ENCODE peak calls at places on chromosomes 7 and 10, in seven cellular contexts. C is A549, T is ovary, F is HepG2, O is sigmoid colon, B is tibial nerve, K is stomach. Y is an unnamed sample.

GRCh38 chr7:101990811-101991418 is 173.5 kb downstream of the CUX1 start:
- DNase-seq in C (no peak), T (no peak), F (no peak), O (no peak), B (no peak), K (no peak), Y (no peak)

GRCh38 chr7:19024261-19024660 is 93.2 kb downstream of the TWIST1 start:
- DNase-seq in C (no peak), T (no peak), F (no peak), O (no peak), B (no peak), K (no peak), Y (no peak)

GRCh38 chr7:35799846-35800717 is 775 bp upstream of the SEPTIN7 start:
- DNase-seq in C (peak), T (peak), F (peak), O (peak), B (peak), K (peak), Y (peak)

GRCh38 chr7:44534501-44534900 is 6.6 kb downstream of the NPC1L1 start:
- DNase-seq in C (peak), T (no peak), F (peak), O (no peak), B (no peak), K (no peak), Y (no peak)

GRCh38 chr7:35839860-35840854 is 39.3 kb downstream of the SEPTIN7 start:
- DNase-seq in C (peak), T (no peak), F (no peak), O (no peak), B (no peak), K (no peak), Y (no peak)

GRCh38 chr7:110534241-110534931 is 556.5 kb upstream of the LRRN3 start:
- DNase-seq in C (peak), T (peak), F (peak), O (no peak), B (no peak), K (no peak), Y (no peak)

GRCh38 chr7:114212753-114213439 is 201.7 kb upstream of the FOXP2 start:
- DNase-seq in C (no peak), T (no peak), F (no peak), O (no peak), B (no peak), K (no peak), Y (no peak)

GRCh38 chr7:151310578-151310977 is 31.0 kb upstream of the NUB1 start:
- DNase-seq in C (peak), T (no peak), F (peak), O (no peak), B (no peak), K (no peak), Y (no peak)

GRCh38 chr10:118249714-118250113 is 92.4 kb downstream of the FAM204A start:
- DNase-seq in C (no peak), T (no peak), F (no peak), O (no peak), B (no peak), K (no peak), Y (no peak)

GRCh38 chr7:42993038-42993437 is 60.9 kb downstream of the MRPL32 start:
- DNase-seq in C (no peak), T (no peak), F (peak), O (no peak), B (no peak), K (no peak), Y (no peak)

GRCh38 chr10:100739516-100740368 is 5.6 kb upstream of the PAX2 start:
- DNase-seq in C (peak), T (no peak), F (peak), O (peak), B (no peak), K (no peak), Y (no peak)

GRCh38 chr7:80047856-80048459 is 86.7 kb upstream of the GNAI1 start:
- DNase-seq in C (no peak), T (no peak), F (no peak), O (no peak), B (no peak), K (no peak), Y (no peak)

GRCh38 chr10:970311-971149 is 17.7 kb upstream of the GTPBP4 start:
- DNase-seq in C (no peak), T (no peak), F (peak), O (no peak), B (no peak), K (peak), Y (no peak)

GRCh38 chr10:110684800-110685446 is 40.8 kb downstream of the RBM20 start:
- DNase-seq in C (no peak), T (no peak), F (no peak), O (no peak), B (no peak), K (no peak), Y (no peak)

GRCh38 chr10:102421645-102422585 is 1.3 kb downstream of the FBXL15 start:
- DNase-seq in C (no peak), T (peak), F (peak), O (peak), B (no peak), K (peak), Y (no peak)

GRCh38 chr7:80783688-80784327 is 135.0 kb downstream of the SEMA3C start:
- DNase-seq in C (no peak), T (no peak), F (no peak), O (no peak), B (no peak), K (no peak), Y (no peak)

GRCh38 chr10:116109481-116109880 is 163.5 kb downstream of the GFRA1 start:
- DNase-seq in C (no peak), T (no peak), F (no peak), O (no peak), B (no peak), K (peak), Y (no peak)

GRCh38 chr7:15561840-15562239 is at the start of gene AGMO:
- DNase-seq in C (peak), T (peak), F (peak), O (peak), B (peak), K (no peak), Y (peak)

GRCh38 chr7:18993933-18994668 is 123.3 kb downstream of the TWIST1 start:
- DNase-seq in C (no peak), T (no peak), F (no peak), O (no peak), B (no peak), K (no peak), Y (no peak)

GRCh38 chr10:100882681-100883321 is 30.0 kb upstream of the SLF2 start:
- DNase-seq in C (no peak), T (peak), F (no peak), O (no peak), B (no peak), K (no peak), Y (no peak)

GRCh38 chr10:35216303-35216905 is 89.8 kb downstream of the CREM start:
- DNase-seq in C (no peak), T (no peak), F (peak), O (peak), B (no peak), K (peak), Y (no peak)

GRCh38 chr10:95333997-95334792 is 43.4 kb upstream of the PDLIM1 start:
- DNase-seq in C (peak), T (no peak), F (no peak), O (peak), B (no peak), K (peak), Y (peak)

GRCh38 chr7:133854739-133855138 is 272.4 kb upstream of the LRGUK start:
- DNase-seq in C (peak), T (no peak), F (peak), O (no peak), B (no peak), K (no peak), Y (no peak)

DNA sequence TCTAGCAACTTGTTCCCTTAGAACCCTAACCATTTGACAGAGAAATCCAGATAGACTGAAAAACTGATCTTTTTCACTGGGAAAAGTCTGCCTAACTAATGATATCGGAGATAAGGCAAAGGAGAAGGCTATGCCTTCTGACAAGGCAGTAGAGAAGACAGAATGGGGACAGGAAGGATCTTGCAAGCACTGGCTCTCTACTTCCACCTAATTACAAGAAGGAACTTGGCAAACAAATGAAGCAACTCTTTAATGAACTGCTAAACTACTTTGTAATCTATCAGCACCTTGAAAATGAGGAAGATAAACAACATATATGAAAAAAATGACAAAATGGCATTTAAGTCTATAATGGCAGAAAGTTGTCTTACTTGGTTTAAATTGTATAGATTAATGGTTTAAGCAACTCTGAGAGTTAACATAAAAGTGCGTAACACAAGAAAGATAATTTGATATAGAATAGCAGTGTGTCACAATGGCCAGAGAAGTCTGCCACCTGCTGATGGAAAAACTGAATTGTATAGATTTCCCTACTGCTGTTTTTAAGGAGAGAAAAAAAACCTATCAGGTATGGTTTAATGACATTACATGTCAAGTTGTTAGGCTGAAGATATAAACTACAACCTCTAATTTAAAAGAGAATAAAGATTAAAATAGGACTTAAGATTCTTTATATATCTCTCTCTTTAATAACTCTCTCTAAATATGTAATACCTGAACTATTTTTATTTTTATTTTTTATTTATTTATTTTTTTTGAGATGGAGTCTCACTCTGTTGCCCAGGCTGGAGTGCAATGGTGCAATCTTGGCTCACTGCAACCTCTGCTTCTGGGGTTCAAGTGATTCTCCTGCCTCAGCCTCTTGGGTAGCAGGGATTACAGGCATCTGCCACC is 11.9 kb downstream of the NT5C3A start:
- DNase-seq in C (peak), T (no peak), F (peak), O (no peak), B (no peak), K (no peak), Y (no peak)
- H3K4me3 ChIP-seq in C (no peak), T (no peak), F (no peak), O (no peak), B (no peak), K (no peak), Y (no peak)

DNA sequence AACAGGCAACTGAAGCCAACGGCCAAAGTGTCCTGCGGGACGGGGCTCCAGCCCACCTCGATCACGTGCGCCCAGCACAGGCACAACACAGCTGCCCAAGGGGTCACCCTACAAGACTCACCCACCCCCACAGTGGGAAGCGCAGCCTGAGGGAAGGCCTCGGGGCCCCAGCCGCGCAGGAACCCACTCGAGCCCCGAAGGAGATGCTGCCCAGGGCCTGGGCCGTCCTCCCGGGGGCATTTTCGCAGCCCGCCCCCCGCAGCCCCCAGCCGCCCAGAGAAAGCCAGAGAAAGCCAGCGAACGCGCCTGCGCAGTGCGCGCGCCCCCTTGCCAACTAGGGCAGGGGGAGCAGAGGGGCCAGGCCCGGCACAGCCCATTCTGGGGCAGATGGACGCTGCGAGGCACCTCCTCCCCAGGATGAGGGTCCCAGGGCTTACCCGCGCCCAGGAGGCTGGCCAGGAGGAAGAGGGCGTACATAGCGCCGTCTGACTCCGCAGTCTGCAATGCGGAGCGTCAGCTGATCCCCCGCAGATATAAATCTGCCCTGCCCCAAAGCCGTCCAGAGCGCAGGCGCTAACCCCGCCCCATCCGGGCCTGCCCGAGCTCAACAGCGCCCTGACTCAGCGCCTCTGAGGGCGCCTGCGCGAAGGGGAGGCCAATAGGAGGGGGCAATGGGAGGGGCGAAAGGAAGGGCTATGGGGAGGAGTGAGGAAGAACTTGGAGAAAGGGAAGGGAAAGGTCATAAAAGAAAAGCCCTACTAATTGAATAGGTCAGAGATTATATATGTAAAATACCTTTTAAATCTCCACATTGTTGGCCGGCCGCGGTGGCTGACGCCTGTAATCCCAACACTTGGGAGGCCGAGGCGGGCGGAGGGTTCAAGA is at the start of gene PSAP:
- DNase-seq in C (peak), T (peak), F (peak), O (peak), B (peak), K (peak), Y (peak)
- TF ChIP-seq POLR2A in C (peak), T (peak), F (peak), O (peak), B (peak), K (peak), Y (peak)

GRCh38 chr10:6766061-6766460 is 186.0 kb upstream of the PRKCQ start:
- DNase-seq in C (no peak), T (no peak), F (no peak), O (no peak), B (no peak), K (no peak), Y (no peak)
- TF ChIP-seq EP300 in C (no peak), T (no peak), F (no peak), O (peak), B (no peak), K (no peak), Y (no peak)

GRCh38 chr7:155265144-155265543 is 32.5 kb upstream of the INSIG1 start:
- DNase-seq in C (no peak), T (no peak), F (no peak), O (no peak), B (no peak), K (no peak), Y (no peak)

GRCh38 chr7:155266440-155266839 is 31.2 kb upstream of the INSIG1 start:
- DNase-seq in C (no peak), T (no peak), F (no peak), O (no peak), B (no peak), K (no peak), Y (no peak)

GRCh38 chr7:155267436-155267835 is 30.2 kb upstream of the INSIG1 start:
- DNase-seq in C (no peak), T (no peak), F (no peak), O (no peak), B (no peak), K (no peak), Y (no peak)

GRCh38 chr7:155267023-155267422 is 30.7 kb upstream of the INSIG1 start:
- DNase-seq in C (no peak), T (no peak), F (no peak), O (no peak), B (no peak), K (no peak), Y (no peak)

DNA sequence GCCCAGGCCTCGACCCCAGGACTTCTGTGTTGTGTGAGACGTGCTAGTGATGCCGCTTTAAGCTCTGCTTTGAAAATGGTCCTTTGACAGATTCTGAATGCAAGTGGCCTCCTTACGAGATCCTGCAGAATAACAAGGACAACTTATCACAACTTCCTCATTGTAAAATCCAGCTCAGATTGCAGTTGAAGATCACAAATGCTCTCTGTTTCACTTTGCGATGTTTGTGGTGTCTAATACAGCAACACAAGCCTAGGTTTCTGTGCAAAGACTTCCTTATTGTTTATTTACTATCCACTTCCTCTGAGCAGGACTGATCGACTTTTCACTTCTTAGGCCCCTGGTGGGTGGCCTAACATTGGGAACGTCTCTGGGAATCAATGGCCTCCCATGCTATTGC is 31.7 kb upstream of the INSIG1 start:
- DNase-seq in C (no peak), T (no peak), F (no peak), O (no peak), B (no peak), K (no peak), Y (no peak)
- H3K4me3 ChIP-seq in C (no peak), T (no peak), F (no peak), O (no peak), B (no peak), K (no peak), Y (no peak)

DNA sequence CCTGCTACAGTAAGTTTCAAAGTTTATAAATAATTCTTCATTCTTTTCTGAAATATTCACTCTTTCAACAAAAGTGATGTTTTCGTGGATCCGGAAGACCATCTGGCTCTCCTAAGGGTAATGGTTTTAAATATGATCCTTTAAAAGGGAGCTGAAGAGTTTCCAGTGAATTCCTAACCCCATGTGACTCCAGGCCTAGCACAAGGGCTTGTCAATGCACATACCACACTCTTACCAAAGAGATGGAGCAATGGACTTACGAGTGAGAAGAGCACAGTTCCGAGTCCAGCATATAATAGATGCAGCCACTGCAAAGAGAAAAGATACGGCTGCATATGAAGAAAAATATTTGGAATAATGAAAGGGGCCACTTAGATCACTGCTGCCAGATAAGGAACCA is 32.1 kb upstream of the GATAD1 start:
- DNase-seq in C (no peak), T (no peak), F (no peak), O (no peak), B (no peak), K (no peak), Y (no peak)
- TF ChIP-seq POLR2A in C (no peak), T (no peak), F (no peak), O (no peak), B (no peak), K (no peak), Y (no peak)

DNA sequence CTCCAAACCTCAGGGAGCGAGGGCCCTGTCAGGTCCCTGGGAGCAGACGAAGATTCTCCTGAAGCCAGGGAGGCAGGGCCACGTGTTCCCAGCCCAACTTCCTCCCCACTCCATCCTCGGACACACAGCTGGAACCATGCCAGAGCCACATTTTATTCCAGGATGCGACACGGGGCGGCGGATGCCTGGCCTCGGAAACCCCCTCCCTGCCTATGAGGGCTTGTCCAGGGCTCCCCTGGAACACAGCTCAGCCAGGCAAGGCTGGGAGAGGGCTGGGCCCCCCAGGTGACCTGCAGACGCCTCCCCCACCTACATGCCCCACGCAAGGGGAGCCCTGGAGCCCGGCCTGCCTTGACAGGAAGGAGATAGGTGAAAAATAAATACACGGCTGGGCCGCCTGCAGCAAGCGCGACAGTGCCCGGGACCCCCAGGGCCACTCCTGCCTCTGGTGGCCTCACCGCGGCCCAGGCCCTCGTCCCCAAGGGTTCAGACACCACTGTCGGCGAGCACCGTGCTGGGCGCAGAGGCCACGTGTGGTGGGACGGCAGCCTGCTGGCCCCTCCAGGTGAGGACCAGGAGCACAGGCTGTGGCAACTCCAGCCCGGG is 21.5 kb downstream of the GET4 start:
- DNase-seq in C (peak), T (no peak), F (no peak), O (no peak), B (no peak), K (no peak), Y (no peak)
- TF ChIP-seq EP300 in C (no peak), T (no peak), F (no peak), O (no peak), B (no peak), K (no peak), Y (no peak)

GRCh38 chr7:46975493-46975892 is 606.4 kb downstream of the TNS3 start:
- DNase-seq in C (no peak), T (no peak), F (no peak), O (no peak), B (no peak), K (no peak), Y (no peak)

GRCh38 chr7:46982928-46983327 is 599.0 kb downstream of the TNS3 start:
- DNase-seq in C (no peak), T (no peak), F (no peak), O (no peak), B (no peak), K (no peak), Y (no peak)

GRCh38 chr7:46979439-46979838 is 602.5 kb downstream of the TNS3 start:
- DNase-seq in C (no peak), T (no peak), F (no peak), O (no peak), B (no peak), K (no peak), Y (no peak)
- H3K4me3 ChIP-seq in C (no peak), T (no peak), F (no peak), O (no peak), B (no peak), K (no peak), Y (no peak)

GRCh38 chr7:107167483-107168232 is 1.1 kb upstream of the HBP1 start:
- DNase-seq in C (peak), T (no peak), F (peak), O (no peak), B (peak), K (peak), Y (peak)

GRCh38 chr7:107166702-107167426 is 1.9 kb upstream of the HBP1 start:
- DNase-seq in C (no peak), T (no peak), F (no peak), O (no peak), B (no peak), K (no peak), Y (no peak)

GRCh38 chr7:107169120-107170050 is 582 bp downstream of the HBP1 start:
- DNase-seq in C (peak), T (peak), F (peak), O (peak), B (peak), K (peak), Y (peak)

GRCh38 chr7:107170051-107170661 is 1.4 kb downstream of the HBP1 start:
- DNase-seq in C (no peak), T (no peak), F (no peak), O (no peak), B (no peak), K (no peak), Y (no peak)

GRCh38 chr7:107168233-107169119 is at the start of gene HBP1:
- DNase-seq in C (peak), T (peak), F (peak), O (peak), B (peak), K (peak), Y (peak)
- TF ChIP-seq POLR2A in C (no peak), T (peak), F (peak), O (peak), B (peak), K (peak), Y (peak)